ENCODE peak calls at places on chromosome 19, in five cellular contexts. One of them, this sample, is unnamed.

GRCh38 chr19:37986048-37986750 is 79.2 kb downstream of the SIPA1L3 start:
- DNase-seq in stomach: no peak
- DNase-seq in gastrocnemius medialis: no peak
- DNase-seq in A549: no peak
- DNase-seq in sigmoid colon: no peak
- DNase-seq in this sample: no peak

GRCh38 chr19:898663-899062 is 5.4 kb downstream of the RNU6-9 start:
- DNase-seq in stomach: no peak
- DNase-seq in gastrocnemius medialis: no peak
- DNase-seq in A549: no peak
- DNase-seq in sigmoid colon: no peak
- DNase-seq in this sample: no peak

GRCh38 chr19:48511800-48512503 is at the start of gene LMTK3:
- DNase-seq in stomach: no peak
- DNase-seq in gastrocnemius medialis: no peak
- DNase-seq in A549: peak
- DNase-seq in sigmoid colon: no peak
- DNase-seq in this sample: no peak

GRCh38 chr19:47725759-47726401 is 12.7 kb downstream of the EHD2 start:
- DNase-seq in stomach: no peak
- DNase-seq in gastrocnemius medialis: no peak
- DNase-seq in A549: peak
- DNase-seq in sigmoid colon: no peak
- DNase-seq in this sample: no peak

GRCh38 chr19:919157-920050 is 2.3 kb downstream of the KISS1R start:
- DNase-seq in stomach: no peak
- DNase-seq in gastrocnemius medialis: no peak
- DNase-seq in A549: no peak
- DNase-seq in sigmoid colon: no peak
- DNase-seq in this sample: no peak

GRCh38 chr19:35718345-35719041 is 690 bp downstream of the KMT2B start:
- DNase-seq in stomach: peak
- DNase-seq in gastrocnemius medialis: no peak
- DNase-seq in A549: peak
- DNase-seq in sigmoid colon: no peak
- DNase-seq in this sample: no peak

GRCh38 chr19:36128392-36128736 is 11.5 kb upstream of the CAPNS1 start:
- DNase-seq in stomach: no peak
- DNase-seq in gastrocnemius medialis: no peak
- DNase-seq in A549: no peak
- DNase-seq in sigmoid colon: no peak
- DNase-seq in this sample: no peak

GRCh38 chr19:55173717-55174409 is 6.2 kb downstream of the SYT5 start:
- DNase-seq in stomach: peak
- DNase-seq in gastrocnemius medialis: no peak
- DNase-seq in A549: peak
- DNase-seq in sigmoid colon: no peak
- DNase-seq in this sample: peak

GRCh38 chr19:4186087-4186993 is 3.9 kb downstream of the ANKRD24 start:
- DNase-seq in stomach: peak
- DNase-seq in gastrocnemius medialis: peak
- DNase-seq in A549: peak
- DNase-seq in sigmoid colon: no peak
- DNase-seq in this sample: peak

GRCh38 chr19:36136975-36137686 is 2.7 kb upstream of the CAPNS1 start:
- DNase-seq in stomach: peak
- DNase-seq in gastrocnemius medialis: peak
- DNase-seq in A549: peak
- DNase-seq in sigmoid colon: peak
- DNase-seq in this sample: peak

GRCh38 chr19:19697589-19697988 is 28.9 kb downstream of the ZNF101 start:
- DNase-seq in stomach: no peak
- DNase-seq in gastrocnemius medialis: no peak
- DNase-seq in A549: no peak
- DNase-seq in sigmoid colon: no peak
- DNase-seq in this sample: no peak
- TF ChIP-seq POLR2A in stomach: no peak
- TF ChIP-seq POLR2A in gastrocnemius medialis: no peak
- TF ChIP-seq POLR2A in A549: no peak
- TF ChIP-seq POLR2A in sigmoid colon: no peak
- TF ChIP-seq POLR2A in this sample: no peak

GRCh38 chr19:49626243-49626642 is 13.7 kb downstream of the RRAS start:
- DNase-seq in stomach: no peak
- DNase-seq in gastrocnemius medialis: no peak
- DNase-seq in A549: no peak
- DNase-seq in sigmoid colon: no peak
- DNase-seq in this sample: no peak

GRCh38 chr19:49631279-49631588 is 8.7 kb downstream of the RRAS start:
- DNase-seq in stomach: no peak
- DNase-seq in gastrocnemius medialis: no peak
- DNase-seq in A549: no peak
- DNase-seq in sigmoid colon: no peak
- DNase-seq in this sample: no peak

GRCh38 chr19:49629659-49630058 is 10.3 kb downstream of the RRAS start:
- DNase-seq in stomach: no peak
- DNase-seq in gastrocnemius medialis: no peak
- DNase-seq in A549: no peak
- DNase-seq in sigmoid colon: no peak
- DNase-seq in this sample: no peak

GRCh38 chr19:49624967-49625910 is 14.7 kb downstream of the RRAS start:
- DNase-seq in stomach: no peak
- DNase-seq in gastrocnemius medialis: no peak
- DNase-seq in A549: no peak
- DNase-seq in sigmoid colon: no peak
- DNase-seq in this sample: no peak
- H3K27ac ChIP-seq in stomach: no peak
- H3K27ac ChIP-seq in gastrocnemius medialis: no peak
- H3K27ac ChIP-seq in A549: no peak
- H3K27ac ChIP-seq in sigmoid colon: no peak
- H3K27ac ChIP-seq in this sample: no peak

DNA sequence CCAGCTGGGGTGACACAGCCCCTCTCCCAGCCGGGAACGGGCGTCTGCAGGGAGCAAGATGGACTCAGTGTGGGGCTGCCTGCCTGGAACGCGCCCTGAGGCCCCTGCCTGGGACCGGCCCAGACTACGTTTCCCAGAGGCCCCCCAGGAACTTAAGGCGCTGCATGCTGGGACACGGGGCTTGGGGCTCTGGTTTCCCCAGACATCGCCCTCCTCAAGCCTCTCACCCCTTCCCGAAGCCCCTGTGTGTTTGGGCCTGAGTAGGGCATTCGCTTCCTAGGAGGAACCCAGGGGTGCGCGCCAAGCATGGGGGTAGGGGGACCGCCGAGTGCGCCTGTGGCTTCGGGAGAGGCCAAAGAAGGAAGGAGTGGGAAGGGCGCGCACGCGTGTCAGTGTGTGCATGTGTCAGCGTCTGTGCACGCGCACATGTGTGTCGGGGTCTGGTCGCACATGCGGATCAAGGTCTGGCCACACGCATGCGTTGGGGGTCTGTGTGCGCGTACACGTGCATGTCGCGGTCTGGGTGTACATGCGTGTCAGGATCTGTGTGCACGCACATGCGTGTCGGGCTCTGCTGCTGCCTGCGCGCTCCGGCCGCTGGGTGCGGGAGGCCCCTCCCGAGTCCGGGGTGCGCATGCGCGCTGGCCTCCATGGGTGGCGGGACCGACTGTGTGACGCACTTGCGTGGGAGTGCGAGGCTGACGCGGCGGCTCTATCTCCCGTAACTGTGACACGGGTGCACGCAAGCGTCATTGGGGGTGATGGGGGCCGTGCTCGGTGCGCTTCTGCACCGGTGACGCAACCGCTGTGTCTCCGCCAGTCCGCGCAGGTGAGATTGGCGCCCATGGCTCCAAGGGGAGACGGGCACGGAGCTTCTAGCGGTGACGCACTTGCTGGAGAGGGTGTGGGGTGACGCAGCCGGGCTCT is 16.2 kb downstream of the ZNF331 start:
- DNase-seq in stomach: peak
- DNase-seq in gastrocnemius medialis: peak
- DNase-seq in A549: peak
- DNase-seq in sigmoid colon: peak
- DNase-seq in this sample: peak
- TF ChIP-seq POLR2A in stomach: no peak
- TF ChIP-seq POLR2A in gastrocnemius medialis: peak
- TF ChIP-seq POLR2A in A549: peak
- TF ChIP-seq POLR2A in sigmoid colon: no peak
- TF ChIP-seq POLR2A in this sample: peak

DNA sequence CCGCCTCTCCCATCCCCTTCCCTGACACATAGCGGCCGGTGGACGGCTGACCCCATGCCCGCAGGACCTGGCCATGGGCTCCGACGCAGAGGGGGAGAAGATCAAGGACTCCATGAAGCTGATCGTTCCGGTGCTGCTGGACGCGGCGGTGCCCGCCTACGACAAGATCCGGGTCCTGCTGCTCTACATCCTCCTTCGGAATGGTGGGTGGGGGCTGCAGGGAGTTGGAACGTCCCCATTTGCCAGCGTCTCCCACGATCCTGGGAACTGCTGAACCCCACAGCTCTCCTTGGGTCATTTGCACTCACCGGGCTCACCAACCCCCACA is 7.6 kb downstream of the STXBP2 start:
- DNase-seq in stomach: no peak
- DNase-seq in gastrocnemius medialis: no peak
- DNase-seq in A549: no peak
- DNase-seq in sigmoid colon: no peak
- DNase-seq in this sample: no peak
- H3K27ac ChIP-seq in stomach: no peak
- H3K27ac ChIP-seq in gastrocnemius medialis: no peak
- H3K27ac ChIP-seq in A549: no peak
- H3K27ac ChIP-seq in sigmoid colon: no peak
- H3K27ac ChIP-seq in this sample: no peak

This sample was measured in adrenal gland.